ENCODE peak calls at places on chromosomes 4 and X, in ten cellular contexts. M, Q, N, V, P, B, T, O, S and Y are unnamed samples.

GRCh38 chrX:6384391-6384790 is 150.5 kb downstream of the VCX3A start:
- DNase-seq in T (no peak), V (no peak), S (no peak), N (no peak), M (no peak), P (no peak), B (no peak), Q (no peak), O (no peak), Y (no peak)

GRCh38 chr4:2940267-2941137 is 22.7 kb downstream of the NOP14 start:
- DNase-seq in B (no peak), V (no peak), T (no peak), N (no peak), S (no peak), P (no peak), Q (no peak), M (no peak), O (no peak), Y (peak)

GRCh38 chrX:149720021-149720689 is 8.3 kb downstream of the MAGEA11 start:
- DNase-seq in T (no peak), Q (no peak), N (no peak), P (no peak), M (no peak), S (no peak), V (no peak), O (no peak), B (no peak), Y (peak)

GRCh38 chr4:15333692-15334633 is 93.9 kb upstream of the C1QTNF7 start:
- DNase-seq in T (no peak), S (no peak), V (no peak), M (no peak), P (no peak), Q (no peak), N (no peak), O (no peak), B (no peak), Y (no peak)

GRCh38 chrX:40154229-40154852 is 56.6 kb upstream of the BCOR start:
- DNase-seq in B (peak), N (no peak), S (no peak), M (peak), V (no peak), Q (no peak), O (no peak), P (no peak), T (peak), Y (no peak)

GRCh38 chr4:121177238-121178137 is 13.4 kb upstream of the TNIP3 start:
- DNase-seq in Q (no peak), O (no peak), N (no peak), M (no peak), P (no peak), T (no peak), B (no peak), V (no peak), S (no peak), Y (no peak)

GRCh38 chr4:98565646-98566403 is 92.6 kb downstream of the TSPAN5 start:
- DNase-seq in B (no peak), S (no peak), V (no peak), P (peak), O (no peak), T (no peak), N (no peak), Q (no peak), M (no peak), Y (no peak)

GRCh38 chr4:8377103-8378075 is 63.1 kb downstream of the ACOX3 start:
- DNase-seq in M (no peak), O (no peak), T (no peak), N (no peak), B (no peak), Q (no peak), P (no peak), V (no peak), S (no peak), Y (no peak)

GRCh38 chrX:28847423-28847822 is 260.2 kb downstream of the IL1RAPL1 start:
- DNase-seq in M (peak), V (no peak), S (no peak), N (no peak), B (peak), P (peak), T (peak), Q (peak), O (no peak), Y (no peak)

GRCh38 chrX:133984857-133985163 is 584 bp downstream of the GPC3 start:
- DNase-seq in P (no peak), N (no peak), B (no peak), Q (no peak), T (no peak), V (no peak), O (no peak), M (no peak), S (no peak), Y (no peak)
- H3K4me3 ChIP-seq in P (no peak), N (no peak), B (no peak), Q (no peak), T (no peak), V (no peak), O (peak), M (no peak), S (no peak), Y (no peak)

GRCh38 chr4:65670331-65671031 is at the start of gene EPHA5:
- DNase-seq in B (peak), N (peak), S (peak), T (peak), O (no peak), P (peak), Q (peak), V (no peak), M (peak), Y (no peak)
- H3K4me3 ChIP-seq in B (peak), N (no peak), S (peak), T (peak), O (no peak), P (peak), Q (peak), V (no peak), M (peak), Y (peak)

GRCh38 chrX:144681501-144681900 is 565.8 kb upstream of the SPANXN1 start:
- DNase-seq in P (peak), N (no peak), Q (peak), V (no peak), T (peak), S (no peak), O (no peak), B (peak), M (no peak), Y (no peak)

DNA sequence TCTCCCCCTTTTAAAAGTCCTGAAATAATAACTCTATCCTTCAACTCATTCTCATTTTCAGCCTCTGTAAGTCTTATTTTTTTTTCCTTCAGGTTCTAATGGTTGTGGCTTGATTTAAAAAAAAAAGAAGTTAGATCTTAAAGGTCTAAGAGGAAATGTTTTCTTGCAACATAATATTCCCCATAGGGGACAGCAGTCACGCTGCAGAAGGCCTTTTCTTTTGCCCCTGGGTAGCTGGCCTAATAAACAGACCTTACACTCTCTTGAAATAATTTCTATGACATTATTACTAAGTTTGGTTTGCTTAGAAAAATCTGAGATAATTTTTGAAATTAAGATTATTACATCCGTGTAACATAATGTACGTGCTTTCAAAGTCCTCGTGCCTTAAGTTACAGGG is 564.1 kb upstream of the SPANXN1 start:
- DNase-seq in Q (no peak), S (no peak), P (no peak), M (no peak), O (no peak), B (peak), V (no peak), T (no peak), N (no peak), Y (no peak)
- H3K4me3 ChIP-seq in Q (no peak), S (no peak), P (no peak), M (no peak), O (no peak), B (no peak), V (no peak), T (no peak), N (no peak), Y (no peak)

DNA sequence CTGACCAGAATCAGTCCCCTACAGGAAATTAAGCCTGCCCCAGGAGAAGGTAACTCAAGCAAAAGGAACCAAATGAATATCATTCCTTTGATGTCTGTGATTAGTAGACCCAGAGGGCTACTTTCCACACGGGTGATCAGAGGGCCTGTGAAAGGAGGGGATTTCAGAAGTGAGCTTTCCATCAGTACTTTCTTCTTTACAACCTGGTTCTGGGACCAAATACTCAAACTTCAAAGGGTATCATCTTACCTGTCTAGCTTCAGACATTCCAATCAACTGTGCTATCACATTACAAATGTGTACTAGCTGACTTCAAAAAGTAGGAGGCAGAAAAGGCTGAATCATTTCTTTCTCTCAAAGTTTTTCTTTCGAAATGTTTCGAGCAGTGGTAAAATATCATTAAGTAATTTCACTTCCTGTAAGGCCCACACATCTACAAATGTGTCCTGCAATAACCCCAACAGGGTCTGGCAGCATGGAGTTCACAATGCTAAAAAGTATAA is 23.9 kb downstream of the ACSL4 start:
- DNase-seq in T (peak), O (no peak), V (no peak), N (no peak), P (peak), S (no peak), Q (no peak), B (peak), M (peak), Y (no peak)
- H3K4me3 ChIP-seq in T (no peak), O (no peak), V (no peak), N (no peak), P (no peak), S (no peak), Q (no peak), B (no peak), M (peak), Y (no peak)

GRCh38 chr4:165563851-165564250 is 185.0 kb downstream of the CPE start:
- DNase-seq in N (no peak), V (no peak), B (peak), Q (no peak), T (no peak), P (peak), O (no peak), M (no peak), S (no peak), Y (no peak)
- H3K4me3 ChIP-seq in N (no peak), V (no peak), B (no peak), Q (no peak), T (no peak), P (no peak), O (no peak), M (no peak), S (no peak), Y (no peak)

DNA sequence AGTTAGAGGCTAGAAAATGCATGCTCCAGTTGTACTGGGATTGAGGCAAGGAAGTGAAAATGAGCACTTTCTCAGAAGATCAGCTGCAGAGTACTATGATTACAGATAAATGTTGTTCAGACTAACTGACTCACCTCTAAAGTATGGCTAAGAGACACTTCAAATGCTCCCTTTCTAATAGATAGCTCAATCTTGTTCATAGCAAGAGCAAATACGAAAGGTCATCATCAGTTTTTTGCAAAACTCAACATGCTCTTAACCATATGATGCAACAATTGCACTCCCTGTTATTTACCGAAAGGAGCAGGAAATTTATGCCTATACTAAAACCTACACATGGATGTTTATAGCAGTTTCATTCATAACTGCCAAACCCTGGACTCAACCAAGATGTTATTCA is 838.4 kb upstream of the INTU start:
- DNase-seq in S (no peak), T (peak), M (peak), N (no peak), P (peak), V (no peak), Q (no peak), O (no peak), B (peak), Y (no peak)
- H3K4me3 ChIP-seq in S (no peak), T (no peak), M (no peak), N (no peak), P (no peak), V (no peak), Q (no peak), O (no peak), B (no peak), Y (no peak)